ENCODE peak calls at places on chromosomes 7 and 10, in nine cellular contexts. One of them, this sample, is unnamed. For H3K4me1, the result is how much of the 10 kb centered on the place peaks cover.

GRCh38 chr7:140540142-140540777 is 61.0 kb upstream of the MKRN1 start:
- DNase-seq in A549: no peak
- DNase-seq in IMR-90: no peak
- DNase-seq in CD4-positive, alpha-beta memory T cell: no peak
- DNase-seq in OCI-LY7: no peak
- DNase-seq in fibroblast of lung: no peak
- DNase-seq in psoas muscle: peak
- DNase-seq in Caco-2: no peak
- DNase-seq in CD8-positive, alpha-beta T cell: no peak
- DNase-seq in this sample: no peak

GRCh38 chr7:116753130-116753529 is 81.1 kb downstream of the MET start:
- DNase-seq in fibroblast of lung: no peak
- DNase-seq in CD4-positive, alpha-beta memory T cell: no peak
- DNase-seq in OCI-LY7: no peak
- DNase-seq in CD8-positive, alpha-beta T cell: no peak
- DNase-seq in Caco-2: no peak
- DNase-seq in IMR-90: no peak
- DNase-seq in psoas muscle: no peak
- DNase-seq in A549: no peak
- DNase-seq in this sample: no peak

GRCh38 chr10:33547976-33548375 is 213.5 kb upstream of the NRP1 start:
- DNase-seq in CD4-positive, alpha-beta memory T cell: no peak
- DNase-seq in OCI-LY7: no peak
- DNase-seq in Caco-2: peak
- DNase-seq in fibroblast of lung: no peak
- DNase-seq in CD8-positive, alpha-beta T cell: no peak
- DNase-seq in A549: no peak
- DNase-seq in psoas muscle: no peak
- DNase-seq in IMR-90: no peak
- DNase-seq in this sample: no peak

GRCh38 chr10:130687566-130687965 is 551.4 kb downstream of the GLRX3 start:
- DNase-seq in Caco-2: no peak
- DNase-seq in psoas muscle: no peak
- DNase-seq in A549: no peak
- DNase-seq in CD4-positive, alpha-beta memory T cell: no peak
- DNase-seq in fibroblast of lung: no peak
- DNase-seq in IMR-90: no peak
- DNase-seq in OCI-LY7: no peak
- DNase-seq in CD8-positive, alpha-beta T cell: no peak
- DNase-seq in this sample: no peak

GRCh38 chr7:27689045-27689877 is 26.6 kb upstream of the HIBADH start:
- DNase-seq in IMR-90: peak
- DNase-seq in A549: peak
- DNase-seq in CD8-positive, alpha-beta T cell: no peak
- DNase-seq in Caco-2: peak
- DNase-seq in CD4-positive, alpha-beta memory T cell: peak
- DNase-seq in psoas muscle: no peak
- DNase-seq in OCI-LY7: peak
- DNase-seq in fibroblast of lung: no peak
- DNase-seq in this sample: no peak

GRCh38 chr10:119670717-119671116 is 19.5 kb downstream of the BAG3 start:
- DNase-seq in CD4-positive, alpha-beta memory T cell: no peak
- DNase-seq in A549: no peak
- DNase-seq in fibroblast of lung: no peak
- DNase-seq in Caco-2: no peak
- DNase-seq in CD8-positive, alpha-beta T cell: no peak
- DNase-seq in psoas muscle: peak
- DNase-seq in IMR-90: peak
- DNase-seq in OCI-LY7: no peak
- DNase-seq in this sample: no peak

GRCh38 chr10:50405733-50406132 is 154.4 kb upstream of the ASAH2 start:
- DNase-seq in CD8-positive, alpha-beta T cell: no peak
- DNase-seq in CD4-positive, alpha-beta memory T cell: no peak
- DNase-seq in IMR-90: no peak
- DNase-seq in OCI-LY7: no peak
- DNase-seq in A549: no peak
- DNase-seq in psoas muscle: no peak
- DNase-seq in Caco-2: no peak
- DNase-seq in fibroblast of lung: no peak
- DNase-seq in this sample: no peak

GRCh38 chr10:1035201-1035600 is 9.5 kb upstream of the IDI2 start:
- DNase-seq in CD4-positive, alpha-beta memory T cell: no peak
- DNase-seq in IMR-90: no peak
- DNase-seq in CD8-positive, alpha-beta T cell: no peak
- DNase-seq in Caco-2: no peak
- DNase-seq in A549: no peak
- DNase-seq in fibroblast of lung: no peak
- DNase-seq in psoas muscle: peak
- DNase-seq in OCI-LY7: no peak
- DNase-seq in this sample: no peak

GRCh38 chr10:94423627-94424026 is 21.3 kb downstream of the TBC1D12 start:
- DNase-seq in OCI-LY7: no peak
- DNase-seq in fibroblast of lung: no peak
- DNase-seq in CD8-positive, alpha-beta T cell: no peak
- DNase-seq in A549: no peak
- DNase-seq in psoas muscle: no peak
- DNase-seq in IMR-90: peak
- DNase-seq in Caco-2: no peak
- DNase-seq in CD4-positive, alpha-beta memory T cell: no peak
- DNase-seq in this sample: no peak

GRCh38 chr7:106891545-106892410 is 26.7 kb downstream of the PIK3CG start:
- DNase-seq in IMR-90: no peak
- DNase-seq in CD8-positive, alpha-beta T cell: no peak
- DNase-seq in A549: no peak
- DNase-seq in Caco-2: no peak
- DNase-seq in fibroblast of lung: no peak
- DNase-seq in psoas muscle: no peak
- DNase-seq in CD4-positive, alpha-beta memory T cell: no peak
- DNase-seq in OCI-LY7: no peak
- DNase-seq in this sample: no peak

GRCh38 chr10:131930586-131931330 is 29.9 kb downstream of the PPP2R2D start:
- DNase-seq in fibroblast of lung: no peak
- DNase-seq in IMR-90: no peak
- DNase-seq in A549: no peak
- DNase-seq in OCI-LY7: no peak
- DNase-seq in CD4-positive, alpha-beta memory T cell: no peak
- DNase-seq in Caco-2: no peak
- DNase-seq in psoas muscle: no peak
- DNase-seq in CD8-positive, alpha-beta T cell: no peak
- DNase-seq in this sample: no peak
- H3K4me1 ChIP-seq in fibroblast of lung: under half
- H3K4me1 ChIP-seq in IMR-90: under half
- H3K4me1 ChIP-seq in A549: under half
- H3K4me1 ChIP-seq in OCI-LY7: under half
- H3K4me1 ChIP-seq in CD4-positive, alpha-beta memory T cell: half or more
- H3K4me1 ChIP-seq in Caco-2: under half
- H3K4me1 ChIP-seq in psoas muscle: under half
- H3K4me1 ChIP-seq in CD8-positive, alpha-beta T cell: half or more
- H3K4me1 ChIP-seq in this sample: under half

DNA sequence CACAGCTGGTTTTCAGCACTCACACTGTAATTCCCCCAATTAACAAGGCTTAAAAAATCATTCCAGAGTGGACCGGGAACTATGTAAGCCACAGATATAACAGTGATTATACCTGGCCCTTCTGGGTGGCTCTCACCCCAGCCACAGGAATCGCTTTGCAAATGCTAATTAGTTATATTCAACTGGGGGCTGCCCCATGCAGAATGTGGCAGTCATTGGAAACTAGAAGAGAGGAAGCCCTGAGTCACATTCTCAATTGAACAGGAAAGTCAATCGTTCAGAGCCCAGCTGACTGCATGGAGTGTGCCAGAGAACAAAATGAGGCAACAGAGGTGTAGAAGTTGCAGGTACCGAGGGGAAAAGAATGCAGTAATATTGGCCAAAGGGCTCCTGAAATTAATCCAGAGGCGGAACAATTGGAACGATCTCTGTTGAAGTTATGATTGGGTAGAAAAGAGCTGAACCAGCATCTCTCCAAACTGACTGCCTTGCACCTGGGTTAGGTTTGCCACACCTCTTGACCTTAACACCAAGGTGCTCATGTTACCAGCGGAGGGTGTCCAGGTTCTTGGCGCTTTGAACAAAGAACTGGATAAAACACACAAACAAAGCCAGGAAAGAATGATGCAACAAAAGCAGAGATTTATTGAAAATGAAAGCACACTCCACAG is 909.7 kb upstream of the AUTS2 start:
- DNase-seq in CD8-positive, alpha-beta T cell: no peak
- DNase-seq in A549: no peak
- DNase-seq in psoas muscle: no peak
- DNase-seq in OCI-LY7: no peak
- DNase-seq in Caco-2: no peak
- DNase-seq in CD4-positive, alpha-beta memory T cell: no peak
- DNase-seq in IMR-90: no peak
- DNase-seq in fibroblast of lung: no peak
- DNase-seq in this sample: no peak
- H3K4me1 ChIP-seq in CD8-positive, alpha-beta T cell: under half
- H3K4me1 ChIP-seq in A549: under half
- H3K4me1 ChIP-seq in psoas muscle: under half
- H3K4me1 ChIP-seq in OCI-LY7: under half
- H3K4me1 ChIP-seq in Caco-2: under half
- H3K4me1 ChIP-seq in CD4-positive, alpha-beta memory T cell: under half
- H3K4me1 ChIP-seq in IMR-90: under half
- H3K4me1 ChIP-seq in fibroblast of lung: under half
- H3K4me1 ChIP-seq in this sample: under half

GRCh38 chr7:127955051-127955531 is 76.1 kb downstream of the LRRC4 start:
- DNase-seq in CD8-positive, alpha-beta T cell: no peak
- DNase-seq in A549: no peak
- DNase-seq in OCI-LY7: no peak
- DNase-seq in CD4-positive, alpha-beta memory T cell: no peak
- DNase-seq in psoas muscle: no peak
- DNase-seq in IMR-90: no peak
- DNase-seq in Caco-2: no peak
- DNase-seq in fibroblast of lung: no peak
- DNase-seq in this sample: no peak
- H3K4me1 ChIP-seq in CD8-positive, alpha-beta T cell: under half
- H3K4me1 ChIP-seq in A549: under half
- H3K4me1 ChIP-seq in OCI-LY7: under half
- H3K4me1 ChIP-seq in CD4-positive, alpha-beta memory T cell: under half
- H3K4me1 ChIP-seq in psoas muscle: under half
- H3K4me1 ChIP-seq in IMR-90: under half
- H3K4me1 ChIP-seq in Caco-2: under half
- H3K4me1 ChIP-seq in fibroblast of lung: under half
- H3K4me1 ChIP-seq in this sample: under half

GRCh38 chr10:44972874-44973306 is 5.7 kb downstream of the DEPP1 start:
- DNase-seq in IMR-90: no peak
- DNase-seq in A549: no peak
- DNase-seq in CD4-positive, alpha-beta memory T cell: no peak
- DNase-seq in Caco-2: no peak
- DNase-seq in psoas muscle: peak
- DNase-seq in CD8-positive, alpha-beta T cell: no peak
- DNase-seq in fibroblast of lung: no peak
- DNase-seq in OCI-LY7: no peak
- DNase-seq in this sample: no peak

GRCh38 chr10:44969854-44970253 is 8.8 kb downstream of the DEPP1 start:
- DNase-seq in psoas muscle: peak
- DNase-seq in A549: no peak
- DNase-seq in fibroblast of lung: no peak
- DNase-seq in Caco-2: no peak
- DNase-seq in CD4-positive, alpha-beta memory T cell: no peak
- DNase-seq in IMR-90: no peak
- DNase-seq in CD8-positive, alpha-beta T cell: no peak
- DNase-seq in OCI-LY7: no peak
- DNase-seq in this sample: no peak

GRCh38 chr10:44970812-44971395 is 7.7 kb downstream of the DEPP1 start:
- DNase-seq in psoas muscle: no peak
- DNase-seq in A549: no peak
- DNase-seq in Caco-2: no peak
- DNase-seq in CD8-positive, alpha-beta T cell: no peak
- DNase-seq in OCI-LY7: no peak
- DNase-seq in fibroblast of lung: no peak
- DNase-seq in IMR-90: no peak
- DNase-seq in CD4-positive, alpha-beta memory T cell: no peak
- DNase-seq in this sample: no peak

GRCh38 chr10:44971935-44972792 is 6.4 kb downstream of the DEPP1 start:
- DNase-seq in CD4-positive, alpha-beta memory T cell: no peak
- DNase-seq in CD8-positive, alpha-beta T cell: no peak
- DNase-seq in fibroblast of lung: no peak
- DNase-seq in Caco-2: no peak
- DNase-seq in IMR-90: no peak
- DNase-seq in A549: no peak
- DNase-seq in psoas muscle: peak
- DNase-seq in OCI-LY7: no peak
- DNase-seq in this sample: no peak

GRCh38 chr10:44971419-44971818 is 7.2 kb downstream of the DEPP1 start:
- DNase-seq in CD4-positive, alpha-beta memory T cell: no peak
- DNase-seq in psoas muscle: peak
- DNase-seq in fibroblast of lung: no peak
- DNase-seq in A549: no peak
- DNase-seq in OCI-LY7: no peak
- DNase-seq in CD8-positive, alpha-beta T cell: no peak
- DNase-seq in Caco-2: no peak
- DNase-seq in IMR-90: no peak
- DNase-seq in this sample: no peak
- H3K4me1 ChIP-seq in CD4-positive, alpha-beta memory T cell: under half
- H3K4me1 ChIP-seq in psoas muscle: half or more
- H3K4me1 ChIP-seq in fibroblast of lung: under half
- H3K4me1 ChIP-seq in A549: under half
- H3K4me1 ChIP-seq in OCI-LY7: under half
- H3K4me1 ChIP-seq in CD8-positive, alpha-beta T cell: under half
- H3K4me1 ChIP-seq in Caco-2: under half
- H3K4me1 ChIP-seq in IMR-90: under half
- H3K4me1 ChIP-seq in this sample: under half

DNA sequence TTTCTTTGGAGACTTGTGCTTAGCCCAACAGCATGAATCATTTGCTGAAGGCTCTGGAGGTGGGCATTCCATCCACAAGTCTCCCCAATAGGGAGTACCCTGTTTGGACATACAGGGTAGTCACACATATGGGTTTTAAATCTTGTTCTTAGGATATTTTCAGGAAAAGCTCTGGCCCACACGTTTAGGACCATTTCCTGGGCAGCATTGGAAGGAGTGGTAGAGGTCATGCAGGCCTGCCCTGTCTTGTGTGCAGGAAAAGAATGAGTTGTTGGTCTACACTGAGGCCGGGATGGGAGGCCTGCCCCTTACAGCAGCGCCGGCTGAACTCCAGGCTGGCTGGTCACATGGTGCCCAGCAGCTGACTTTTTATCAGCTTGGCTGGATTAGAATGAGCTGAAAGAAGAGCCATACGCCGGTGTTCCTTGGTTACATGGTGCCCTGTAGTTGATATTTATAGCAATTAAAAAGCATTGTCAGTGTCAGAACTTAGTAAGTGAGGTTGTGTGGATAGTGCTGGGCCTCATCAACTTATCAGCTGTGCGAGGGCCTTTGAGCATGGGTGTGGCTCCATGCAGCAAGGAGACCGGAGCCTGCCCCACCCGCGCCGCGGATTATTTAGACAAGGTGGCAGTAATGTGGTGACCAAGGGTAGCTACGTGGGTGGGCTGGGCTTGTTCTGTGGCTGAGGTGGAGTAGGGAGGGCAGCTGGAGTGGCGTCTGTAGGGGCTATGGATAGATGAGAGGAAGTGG is 28.6 kb downstream of the OGDH start:
- DNase-seq in CD8-positive, alpha-beta T cell: no peak
- DNase-seq in psoas muscle: peak
- DNase-seq in Caco-2: peak
- DNase-seq in CD4-positive, alpha-beta memory T cell: no peak
- DNase-seq in A549: no peak
- DNase-seq in fibroblast of lung: no peak
- DNase-seq in OCI-LY7: no peak
- DNase-seq in IMR-90: no peak
- DNase-seq in this sample: no peak
- H3K4me1 ChIP-seq in CD8-positive, alpha-beta T cell: half or more
- H3K4me1 ChIP-seq in psoas muscle: half or more
- H3K4me1 ChIP-seq in Caco-2: half or more
- H3K4me1 ChIP-seq in CD4-positive, alpha-beta memory T cell: half or more
- H3K4me1 ChIP-seq in A549: under half
- H3K4me1 ChIP-seq in fibroblast of lung: under half
- H3K4me1 ChIP-seq in OCI-LY7: half or more
- H3K4me1 ChIP-seq in IMR-90: under half
- H3K4me1 ChIP-seq in this sample: half or more